ENCODE peak calls at places on chromosomes 6 and 20, in eight cellular contexts. U is mesendoderm; D is CD8-positive, alpha-beta T cell; Z is pancreas; J is psoas muscle; A is aorta; Q is body of pancreas; B is cardiac muscle cell. C is an unnamed sample. For H3K4me1, the result is how much of the 10 kb centered on the place peaks cover.

GRCh38 chr6:157070403-157071107 is 252.8 kb downstream of the TMEM242 start:
- DNase-seq in B (no peak), Q (no peak), Z (no peak), U (no peak), D (no peak), A (no peak), J (no peak), C (no peak)

GRCh38 chr6:131368077-131368911 is 204.7 kb upstream of the ARG1 start:
- DNase-seq in A (peak), J (peak), Q (peak), Z (peak), D (no peak), B (peak), U (peak), C (peak)

GRCh38 chr6:44923416-44923815 is 404.7 kb upstream of the RUNX2 start:
- DNase-seq in Q (no peak), A (no peak), J (no peak), B (no peak), Z (no peak), U (no peak), D (no peak), C (no peak)

GRCh38 chr6:75219213-75219612 is 13.4 kb upstream of the COL12A1 start:
- DNase-seq in J (no peak), Z (no peak), A (no peak), D (no peak), U (no peak), Q (no peak), B (no peak), C (no peak)

GRCh38 chr20:32281711-32282110 is 4.3 kb downstream of the KIF3B start:
- DNase-seq in A (no peak), Q (no peak), Z (no peak), J (no peak), D (no peak), U (no peak), B (no peak), C (no peak)

GRCh38 chr6:11575408-11576033 is 38.0 kb downstream of the TMEM170B start:
- DNase-seq in A (no peak), B (peak), D (peak), U (peak), Z (no peak), Q (peak), J (no peak), C (peak)

GRCh38 chr6:21132856-21133610 is 460.5 kb upstream of the SOX4 start:
- DNase-seq in Z (no peak), U (no peak), D (no peak), A (no peak), B (peak), Q (no peak), J (no peak), C (no peak)

GRCh38 chr6:2430617-2431016 is 185.2 kb upstream of the GMDS start:
- DNase-seq in U (no peak), Z (no peak), D (no peak), A (no peak), B (no peak), Q (no peak), J (no peak), C (no peak)

GRCh38 chr6:153947817-153948447 is 91.1 kb upstream of the OPRM1 start:
- DNase-seq in B (peak), U (peak), J (no peak), Q (peak), D (no peak), A (no peak), Z (no peak), C (no peak)

GRCh38 chr20:1893721-1894470 is 1.3 kb upstream of the SIRPA start:
- DNase-seq in B (no peak), U (no peak), D (no peak), A (peak), Q (peak), J (no peak), Z (no peak), C (no peak)

GRCh38 chr20:57659131-57659788 is 39.0 kb upstream of the ZBP1 start:
- DNase-seq in A (no peak), U (no peak), J (no peak), Z (no peak), Q (peak), B (no peak), D (no peak), C (peak)

GRCh38 chr6:132715204-132715603 is 1.3 kb upstream of the VNN1 start:
- DNase-seq in J (no peak), B (peak), Z (no peak), U (peak), D (no peak), Q (peak), A (peak), C (no peak)

GRCh38 chr20:1182136-1182535 is 2.6 kb downstream of the TMEM74B start:
- DNase-seq in J (no peak), D (no peak), B (no peak), A (no peak), Q (no peak), U (no peak), Z (no peak), C (no peak)

GRCh38 chr6:137351890-137352289 is 132.7 kb upstream of the IFNGR1 start:
- DNase-seq in U (no peak), B (peak), D (no peak), A (peak), Q (no peak), Z (no peak), J (no peak), C (no peak)

GRCh38 chr6:163860194-163861081 is 445.9 kb downstream of the QKI start:
- DNase-seq in A (no peak), Q (no peak), J (no peak), Z (no peak), B (peak), D (no peak), U (no peak), C (no peak)

GRCh38 chr20:63097336-63097831 is 90.6 kb upstream of the BHLHE23 start:
- DNase-seq in A (peak), B (no peak), D (no peak), U (no peak), Z (no peak), J (no peak), Q (no peak), C (no peak)

GRCh38 chr6:142385352-142385751 is 83.5 kb downstream of the ADGRG6 start:
- DNase-seq in A (no peak), D (no peak), U (no peak), J (no peak), Z (no peak), Q (no peak), B (no peak), C (no peak)

GRCh38 chr6:37822851-37823682 is 3.5 kb downstream of the ZFAND3 start:
- DNase-seq in U (peak), D (no peak), Q (peak), Z (no peak), B (peak), J (no peak), A (no peak), C (peak)

GRCh38 chr6:118335325-118335724 is 212.8 kb upstream of the PLN start:
- DNase-seq in U (no peak), D (no peak), Z (no peak), A (no peak), Q (no peak), J (no peak), B (no peak), C (no peak)

GRCh38 chr6:147033267-147033666 is 170.9 kb upstream of the STXBP5 start:
- DNase-seq in Z (no peak), B (no peak), D (no peak), U (peak), A (no peak), Q (no peak), J (no peak), C (no peak)

GRCh38 chr6:36120539-36120938 is 9.8 kb upstream of the MAPK13 start:
- DNase-seq in Q (peak), B (no peak), D (peak), J (no peak), U (peak), A (no peak), Z (no peak), C (no peak)

GRCh38 chr20:37344506-37345338 is 1.2 kb upstream of the SRC start:
- DNase-seq in Z (peak), Q (peak), J (no peak), D (no peak), A (no peak), U (peak), B (no peak), C (peak)

GRCh38 chr20:25341716-25342680 is 48.6 kb downstream of the ABHD12 start:
- DNase-seq in D (no peak), Q (no peak), J (no peak), B (no peak), Z (no peak), U (no peak), A (no peak), C (no peak)

GRCh38 chr20:22995923-22996322 is 39.2 kb upstream of the SSTR4 start:
- DNase-seq in Q (no peak), J (no peak), D (no peak), U (no peak), B (no peak), A (no peak), Z (no peak), C (no peak)

GRCh38 chr6:84082693-84083265 is 49.2 kb downstream of the MRAP2 start:
- DNase-seq in J (no peak), D (no peak), B (peak), U (peak), A (no peak), Z (no peak), Q (no peak), C (no peak)

GRCh38 chr6:11527274-11527870 is 10.2 kb upstream of the TMEM170B start:
- DNase-seq in U (no peak), Q (no peak), Z (no peak), D (no peak), B (no peak), A (no peak), J (no peak), C (no peak)

GRCh38 chr6:65259080-65259479 is 447.9 kb downstream of the EYS start:
- DNase-seq in U (peak), B (peak), Z (no peak), Q (no peak), J (no peak), A (no peak), D (no peak), C (no peak)

GRCh38 chr6:157672726-157673412 is 150.2 kb upstream of the SNX9 start:
- DNase-seq in Z (no peak), Q (no peak), D (no peak), U (no peak), B (no peak), J (no peak), A (no peak), C (peak)

GRCh38 chr6:128605961-128606360 is 85.6 kb upstream of the PTPRK start:
- DNase-seq in U (no peak), Z (no peak), A (no peak), D (no peak), Q (no peak), J (no peak), B (peak), C (no peak)

GRCh38 chr6:25899580-25900408 is 25.8 kb upstream of the SLC17A3 start:
- DNase-seq in J (no peak), A (no peak), B (no peak), Z (no peak), D (no peak), Q (no peak), U (no peak), C (no peak)

GRCh38 chr6:15501806-15502450 is 160.9 kb downstream of the DTNBP1 start:
- DNase-seq in D (no peak), J (no peak), Q (peak), U (no peak), B (peak), Z (no peak), A (peak), C (peak)

GRCh38 chr6:169668203-169668847 is 33.5 kb downstream of the WDR27 start:
- DNase-seq in A (no peak), Z (no peak), U (peak), J (no peak), Q (no peak), B (no peak), D (no peak), C (no peak)

GRCh38 chr6:158028421-158028820 is 46.8 kb downstream of the SYNJ2 start:
- DNase-seq in Z (peak), J (no peak), D (no peak), Q (peak), U (no peak), B (no peak), A (no peak), C (no peak)

GRCh38 chr6:135537782-135538301 is 40.3 kb upstream of the AHI1 start:
- DNase-seq in U (peak), Q (no peak), J (no peak), Z (no peak), A (no peak), B (peak), D (no peak), C (no peak)

GRCh38 chr6:12592634-12593033 is 123.9 kb upstream of the PHACTR1 start:
- DNase-seq in Z (no peak), B (no peak), D (no peak), A (no peak), Q (no peak), U (peak), J (no peak), C (no peak)

GRCh38 chr6:83758533-83758932 is 49.6 kb upstream of the SNAP91 start:
- DNase-seq in A (no peak), B (no peak), Z (no peak), U (no peak), J (no peak), D (no peak), Q (no peak), C (no peak)

GRCh38 chr20:57194154-57194553 is 72.3 kb downstream of the BMP7 start:
- DNase-seq in A (no peak), J (no peak), Z (no peak), B (no peak), D (no peak), U (no peak), Q (no peak), C (no peak)

GRCh38 chr6:4818272-4818938 is 42.2 kb downstream of the CDYL start:
- DNase-seq in J (no peak), B (no peak), Q (no peak), Z (no peak), D (no peak), U (no peak), A (no peak), C (no peak)

GRCh38 chr6:164322533-164322932 is 908.0 kb downstream of the QKI start:
- DNase-seq in A (no peak), D (no peak), Z (no peak), U (no peak), Q (no peak), B (peak), J (no peak), C (no peak)

GRCh38 chr20:30816182-30816645 is 441.2 kb upstream of the DEFB115 start:
- DNase-seq in J (peak), U (no peak), B (peak), D (no peak), A (peak), Z (peak), Q (no peak), C (peak)

DNA sequence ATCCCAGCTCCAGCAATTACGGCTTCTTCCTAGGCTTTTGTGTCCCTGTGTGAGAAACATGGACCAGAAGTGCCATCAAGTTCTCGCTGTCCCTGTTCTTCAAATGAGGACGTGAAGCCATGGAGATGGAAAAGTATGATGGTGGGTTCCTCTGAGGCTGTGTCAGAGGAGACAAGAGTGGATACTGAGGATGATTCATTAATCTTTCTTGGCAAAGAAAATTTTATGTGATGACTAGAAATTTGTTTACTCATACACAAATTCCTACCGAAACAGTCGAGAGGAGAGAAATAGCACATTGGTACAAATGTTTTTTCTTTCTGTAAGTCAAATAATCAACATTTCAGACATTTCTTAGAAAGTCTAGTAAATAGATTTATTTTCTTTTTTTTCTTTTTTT is 35.0 kb upstream of the PNRC1 start:
- DNase-seq in J (no peak), A (no peak), Z (no peak), Q (no peak), B (peak), D (no peak), U (no peak), C (no peak)
- H3K27ac ChIP-seq in J (no peak), A (no peak), Z (no peak), Q (no peak), B (no peak), D (no peak), U (no peak), C (no peak)

DNA sequence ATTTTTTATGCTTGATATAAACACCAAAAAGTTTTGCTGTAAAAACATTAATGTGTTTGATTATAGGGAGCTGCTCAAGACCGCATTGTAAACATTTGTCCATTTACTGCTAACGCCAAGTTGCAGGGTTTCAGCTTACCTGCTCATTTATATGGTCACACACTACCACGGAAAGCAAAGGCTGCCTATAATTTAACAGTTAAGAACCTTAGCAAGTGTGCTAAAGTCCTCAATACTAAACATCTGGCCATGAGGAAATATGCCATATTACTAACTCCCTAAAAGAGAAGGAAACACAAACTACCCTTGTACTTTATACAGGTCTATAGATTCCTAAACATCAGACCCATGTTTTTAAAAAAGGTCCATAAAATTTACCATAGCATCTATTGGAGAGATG is 129.5 kb downstream of the ASCC3 start:
- DNase-seq in B (no peak), Q (no peak), J (no peak), U (no peak), Z (no peak), A (no peak), D (no peak), C (no peak)
- H3K4me1 ChIP-seq in B (under half), Q (under half), J (under half), U (under half), Z (under half), A (under half), D (under half), C (under half)

GRCh38 chr6:149289966-149290365 is 27.5 kb upstream of the TAB2 start:
- DNase-seq in Q (no peak), D (no peak), U (no peak), B (no peak), A (no peak), J (no peak), Z (no peak), C (no peak)
- H3K27ac ChIP-seq in Q (no peak), D (no peak), U (no peak), B (no peak), A (no peak), J (no peak), Z (no peak), C (no peak)

GRCh38 chr6:18343741-18344140 is 43.4 kb upstream of the RNF144B start:
- DNase-seq in Q (no peak), J (no peak), Z (no peak), D (no peak), A (no peak), B (peak), U (no peak), C (no peak)
- H3K4me1 ChIP-seq in Q (under half), J (under half), Z (under half), D (under half), A (under half), B (under half), U (under half), C (under half)

DNA sequence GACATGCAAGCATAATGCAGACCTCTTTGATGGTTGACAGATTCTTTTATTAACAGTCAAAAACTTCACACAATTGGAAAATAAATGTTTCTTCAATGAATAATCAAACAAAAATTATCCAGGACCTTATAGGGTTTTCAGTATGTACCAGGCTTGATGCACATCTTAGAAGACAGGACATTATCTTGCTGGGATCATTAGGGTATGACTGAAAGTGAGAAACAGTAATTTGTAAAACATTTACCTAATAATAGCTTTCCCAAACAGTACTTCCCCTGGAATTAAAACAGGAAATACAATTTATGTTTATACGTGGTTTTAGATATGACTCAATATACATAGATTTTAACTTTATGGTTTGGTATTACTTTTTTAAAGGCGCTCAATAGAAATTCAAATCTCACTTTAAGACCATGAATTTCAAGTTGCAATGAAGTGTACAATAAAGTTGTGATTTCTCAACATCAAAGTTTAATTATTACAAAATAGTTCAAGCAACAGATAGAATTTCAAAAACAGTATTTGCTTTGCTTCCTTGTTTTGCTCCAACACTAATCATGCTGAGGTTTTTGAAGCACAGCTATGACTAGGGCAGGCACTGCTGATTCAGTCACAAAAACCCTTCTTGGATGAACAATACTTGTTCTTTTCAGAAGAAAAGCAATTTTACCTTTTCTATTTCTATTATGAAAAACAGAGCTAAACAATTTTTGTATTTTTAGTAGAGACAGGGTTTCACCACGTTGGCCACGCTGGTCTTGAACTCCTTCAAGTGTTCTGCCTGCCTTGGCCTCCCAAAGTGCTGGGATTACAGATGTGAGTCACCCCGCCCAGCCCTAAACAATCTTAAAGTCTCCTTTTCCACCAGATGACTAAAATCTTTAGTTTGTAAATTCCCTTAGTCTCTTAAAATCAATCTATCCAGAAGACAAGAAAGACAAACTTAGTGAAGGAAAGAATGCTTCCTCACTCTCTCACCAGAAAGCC is 13.7 kb downstream of the SOD2 start:
- DNase-seq in Z (no peak), D (no peak), Q (no peak), A (no peak), J (no peak), B (no peak), U (no peak), C (no peak)
- H3K27ac ChIP-seq in Z (no peak), D (no peak), Q (no peak), A (no peak), J (no peak), B (peak), U (no peak), C (no peak)

GRCh38 chr6:3522561-3523287 is 65.9 kb upstream of the SLC22A23 start:
- DNase-seq in U (peak), Z (no peak), J (no peak), A (no peak), D (no peak), Q (no peak), B (peak), C (no peak)
- H3K4me1 ChIP-seq in U (under half), Z (under half), J (under half), A (under half), D (under half), Q (under half), B (under half), C (under half)

GRCh38 chr6:113629940-113630339 is 227.2 kb upstream of the MARCKS start:
- DNase-seq in D (no peak), A (no peak), Z (no peak), Q (no peak), B (no peak), J (no peak), U (no peak), C (no peak)
- H3K27ac ChIP-seq in D (no peak), A (no peak), Z (no peak), Q (no peak), B (no peak), J (peak), U (no peak), C (no peak)

GRCh38 chr6:34316442-34317171 is 67.8 kb upstream of the SMIM29 start:
- DNase-seq in U (no peak), D (no peak), Q (no peak), B (no peak), A (no peak), Z (no peak), J (no peak), C (no peak)

GRCh38 chr6:34315780-34316179 is 67.0 kb upstream of the SMIM29 start:
- DNase-seq in A (no peak), Q (no peak), J (no peak), Z (no peak), B (no peak), U (no peak), D (no peak), C (no peak)

GRCh38 chr6:34317882-34318491 is 69.2 kb upstream of the SMIM29 start:
- DNase-seq in B (peak), D (no peak), U (no peak), J (no peak), A (no peak), Z (no peak), Q (no peak), C (no peak)

GRCh38 chr6:34318492-34319470 is 70.0 kb upstream of the SMIM29 start:
- DNase-seq in U (no peak), D (no peak), J (no peak), Z (no peak), Q (no peak), A (no peak), B (peak), C (no peak)

DNA sequence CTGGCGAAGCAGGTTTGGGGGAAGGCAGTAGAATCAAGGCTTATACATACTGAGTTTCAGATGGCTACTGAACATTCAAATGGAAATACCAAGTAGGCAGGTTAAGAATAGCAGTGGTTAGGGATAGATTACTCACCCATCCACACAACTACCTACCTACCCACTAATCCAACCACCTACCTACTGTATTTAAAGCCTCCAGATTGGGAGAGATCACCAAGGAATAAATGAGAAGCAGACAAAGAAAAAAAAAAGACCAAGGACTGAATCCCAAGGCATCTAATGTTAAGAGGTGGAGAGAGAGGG is 68.3 kb upstream of the SMIM29 start:
- DNase-seq in U (no peak), Q (no peak), D (no peak), A (no peak), J (no peak), Z (no peak), B (no peak), C (no peak)
- H3K4me1 ChIP-seq in U (under half), Q (under half), D (under half), A (under half), J (under half), Z (under half), B (under half), C (under half)